ENCODE peak calls at places on chromosomes 5 and 9, in nine cellular contexts. C is epithelial cell of esophagus; Z is A549; W is aorta; X is stimulated activated CD4-positive, alpha-beta T cell treated with anti-CD3 and anti-CD28 coated beads, Interleukin-2, amount 100 ng/mL, for 48 hours; T is NCI-H510A treated with DMSO at 0.1 percent for 48 hours; G is HCT116; P is non-pigmented ciliary epithelial cell; I is T-helper 9 cell. H is an unnamed sample.

GRCh38 chr9:36399980-36400331 is at the start of gene RNF38:
- DNase-seq in P (no peak), G (no peak), I (no peak), X (no peak), W (no peak), C (no peak), T (no peak), Z (no peak), H (no peak)

GRCh38 chr9:127778280-127779135 is at the start of gene SH2D3C:
- DNase-seq in X (no peak), T (no peak), I (peak; percentile 28), Z (no peak), G (no peak), P (no peak), C (no peak), W (no peak), H (no peak)

GRCh38 chr5:19240150-19240549 is 747.9 kb downstream of the CDH18 start:
- DNase-seq in C (peak; percentile 69), W (no peak), Z (no peak), T (no peak), G (no peak), I (no peak), P (peak; percentile 42), X (no peak), H (peak; percentile 41)

GRCh38 chr9:106613250-106613737 is 249.7 kb upstream of the ZNF462 start:
- DNase-seq in C (no peak), T (peak; percentile 26), G (no peak), W (no peak), Z (no peak), X (no peak), P (no peak), I (no peak), H (no peak)

GRCh38 chr5:180799902-180800801 is 2.5 kb downstream of the MGAT1 start:
- DNase-seq in Z (no peak), X (no peak), W (no peak), T (no peak), P (no peak), G (no peak), C (peak; percentile 87), I (no peak), H (no peak)

GRCh38 chr5:17374973-17375844 is 122.8 kb upstream of the TAF11L2 start:
- DNase-seq in C (peak; percentile 86), G (no peak), W (no peak), I (no peak), X (no peak), P (no peak), T (no peak), Z (peak; percentile 80), H (peak; percentile 25)

GRCh38 chr9:88992556-88992955 is 1.3 kb downstream of the S1PR3 start:
- DNase-seq in X (no peak), I (no peak), C (no peak), W (no peak), Z (no peak), G (no peak), T (no peak), P (no peak), H (no peak)

GRCh38 chr9:105651806-105652205 is 10.5 kb upstream of the TAL2 start:
- DNase-seq in P (no peak), W (no peak), G (no peak), C (no peak), T (no peak), Z (no peak), X (no peak), I (no peak), H (no peak)

GRCh38 chr5:71865202-71865601 is 146.1 kb downstream of the CARTPT start:
- DNase-seq in Z (no peak), P (peak; percentile 6), C (peak; percentile 77), T (no peak), W (peak; percentile 76), G (no peak), I (no peak), X (no peak), H (no peak)

GRCh38 chr5:1322955-1323802 is 21.7 kb downstream of the CLPTM1L start:
- DNase-seq in I (no peak), W (peak; percentile 74), T (no peak), X (no peak), C (no peak), Z (no peak), G (no peak), P (no peak), H (no peak)

GRCh38 chr9:79054500-79054899 is 517.3 kb upstream of the TLE4 start:
- DNase-seq in P (peak; percentile 19), I (no peak), G (no peak), Z (no peak), W (no peak), C (no peak), T (no peak), X (no peak), H (no peak)

GRCh38 chr9:16449331-16449730 is 421.1 kb downstream of the BNC2 start:
- DNase-seq in X (no peak), Z (no peak), P (no peak), G (no peak), T (no peak), I (no peak), W (no peak), C (no peak), H (no peak)

GRCh38 chr9:137052998-137053943 is 590 bp downstream of the ENTPD2 start:
- DNase-seq in Z (no peak), I (no peak), C (no peak), W (no peak), T (no peak), G (no peak), P (no peak), X (no peak), H (no peak)

GRCh38 chr5:37166197-37166596 is 83.0 kb downstream of the CPLANE1 start:
- DNase-seq in W (no peak), P (no peak), X (no peak), C (no peak), T (no peak), Z (no peak), G (no peak), I (no peak), H (no peak)

GRCh38 chr9:92119581-92119980 is 4.4 kb upstream of the SPTLC1 start:
- DNase-seq in P (no peak), G (no peak), C (no peak), Z (no peak), I (no peak), X (no peak), T (no peak), W (no peak), H (no peak)

GRCh38 chr5:168356592-168356991 is 65.1 kb downstream of the WWC1 start:
- DNase-seq in C (no peak), W (no peak), G (no peak), T (no peak), P (no peak), I (no peak), Z (no peak), X (no peak), H (no peak)

GRCh38 chr9:72826954-72827953 is 125.6 kb downstream of the ALDH1A1 start:
- DNase-seq in I (no peak), Z (no peak), C (no peak), G (no peak), P (no peak), T (no peak), W (no peak), X (no peak), H (no peak)

GRCh38 chr5:57412680-57413079 is 69.9 kb downstream of the ACTBL2 start:
- DNase-seq in Z (no peak), C (no peak), P (no peak), G (no peak), T (no peak), I (no peak), X (no peak), W (no peak), H (no peak)

GRCh38 chr5:43649256-43649655 is 46.3 kb downstream of the NNT start:
- DNase-seq in C (no peak), Z (no peak), X (no peak), P (peak; percentile 45), W (no peak), T (no peak), G (no peak), I (no peak), H (no peak)

GRCh38 chr5:148457183-148457620 is 73.4 kb downstream of the FBXO38 start:
- DNase-seq in P (no peak), W (no peak), C (peak; percentile 41), G (no peak), Z (peak; percentile 9), T (no peak), X (no peak), I (no peak), H (no peak)

GRCh38 chr5:169300468-169301385 is at the start of gene SLIT3:
- DNase-seq in T (peak; percentile 35), C (peak; percentile 84), I (no peak), G (no peak), W (peak; percentile 95), P (peak; percentile 18), X (no peak), Z (peak; percentile 89), H (peak; percentile 29)

GRCh38 chr9:133727277-133727875 is 10.8 kb downstream of the SARDH start:
- DNase-seq in I (no peak), X (no peak), C (no peak), G (no peak), W (peak; percentile 53), T (no peak), P (no peak), Z (no peak), H (no peak)

H was measured in kidney epithelial cell.